ENCODE peak calls at places on chromosomes 13 and 19, in four cellular contexts. G is IMR-90, R is mesendoderm, Z is H1. O is an unnamed sample.

GRCh38 chr13:43787518-43787891 is 733 bp upstream of the ENOX1 start:
- DNase-seq in R (peak), G (no peak), Z (no peak), O (no peak)

GRCh38 chr19:21256722-21257121 is 72.5 kb downstream of the ZNF708 start:
- DNase-seq in Z (peak), R (peak), G (peak), O (no peak)

GRCh38 chr13:75762066-75762937 is 126.2 kb downstream of the LMO7 start:
- DNase-seq in Z (no peak), R (no peak), G (peak), O (no peak)

GRCh38 chr13:38265135-38265497 is 84.5 kb upstream of the UFM1 start:
- DNase-seq in Z (no peak), G (no peak), R (no peak), O (no peak)

GRCh38 chr19:1019980-1020867 is 699 bp downstream of the TMEM259 start:
- DNase-seq in R (peak), G (no peak), Z (no peak), O (no peak)

GRCh38 chr19:58261968-58262921 is 16.5 kb upstream of the ZNF8 start:
- DNase-seq in R (peak), Z (no peak), G (no peak), O (no peak)

GRCh38 chr13:24506698-24507335 is 5.8 kb downstream of the PARP4 start:
- DNase-seq in R (no peak), Z (no peak), G (no peak), O (no peak)

GRCh38 chr19:58325623-58326022 is 1.2 kb upstream of the ZSCAN22 start:
- DNase-seq in G (peak), R (no peak), Z (no peak), O (no peak)

GRCh38 chr19:30393046-30393445 is 20.9 kb downstream of the ZNF536 start:
- DNase-seq in Z (no peak), R (no peak), G (no peak), O (no peak)

GRCh38 chr19:21321134-21321533 is 8.1 kb downstream of the ZNF708 start:
- DNase-seq in G (no peak), R (no peak), Z (no peak), O (no peak)

GRCh38 chr19:28836366-28836765 is 376.6 kb downstream of the UQCRFS1 start:
- DNase-seq in R (no peak), G (no peak), Z (no peak), O (no peak)

GRCh38 chr13:83009987-83010386 is 872.3 kb downstream of the SLITRK1 start:
- DNase-seq in R (no peak), G (no peak), Z (no peak), O (no peak)

GRCh38 chr13:27273658-27274425 is 3.2 kb downstream of the RASL11A start:
- DNase-seq in R (no peak), Z (no peak), G (peak), O (peak)

GRCh38 chr13:105660550-105660949 is 874.9 kb downstream of the EFNB2 start:
- DNase-seq in R (no peak), Z (no peak), G (no peak), O (no peak)

GRCh38 chr19:56423985-56424353 is 19.8 kb downstream of the ZNF583 start:
- DNase-seq in Z (no peak), R (peak), G (no peak), O (no peak)

GRCh38 chr19:50520822-50521465 is 7.2 kb upstream of the ASPDH start:
- DNase-seq in R (no peak), G (no peak), Z (no peak), O (no peak)

GRCh38 chr19:1252818-1253513 is 4.6 kb downstream of the MIDN start:
- DNase-seq in Z (no peak), R (peak), G (peak), O (no peak)

GRCh38 chr13:20760872-20761271 is 12.9 kb downstream of the EEF1AKMT1 start:
- DNase-seq in Z (no peak), R (no peak), G (no peak), O (no peak)

GRCh38 chr13:113815151-113816058 is 48.5 kb downstream of the GAS6 start:
- DNase-seq in Z (no peak), R (no peak), G (no peak), O (no peak)

GRCh38 chr19:5997371-5997770 is 19.4 kb upstream of the RANBP3 start:
- DNase-seq in R (peak), Z (no peak), G (no peak), O (peak)

GRCh38 chr13:109220631-109221030 is 565.8 kb downstream of the IRS2 start:
- DNase-seq in G (no peak), R (no peak), Z (no peak), O (no peak)

GRCh38 chr19:29760752-29761502 is 45.9 kb upstream of the C19orf12 start:
- DNase-seq in G (no peak), Z (no peak), R (no peak), O (no peak)

GRCh38 chr19:18951721-18952281 is 10.8 kb upstream of the HOMER3 start:
- DNase-seq in G (no peak), Z (no peak), R (no peak), O (no peak)

GRCh38 chr13:45331981-45332830 is 8.8 kb downstream of the TPT1 start:
- DNase-seq in G (peak), Z (no peak), R (no peak), O (no peak)

GRCh38 chr13:57632276-57633140 is 964 bp downstream of the PCDH17 start:
- DNase-seq in R (peak), G (no peak), Z (no peak), O (peak)

GRCh38 chr13:87975035-87975434 is 303.9 kb downstream of the SLITRK5 start:
- DNase-seq in Z (no peak), G (no peak), R (no peak), O (no peak)

GRCh38 chr19:17687857-17688784 is at the start of gene UNC13A:
- DNase-seq in Z (no peak), R (peak), G (peak), O (peak)

GRCh38 chr13:45744979-45745378 is 42.9 kb downstream of the CBY2 start:
- DNase-seq in R (no peak), Z (no peak), G (no peak), O (no peak)

GRCh38 chr19:11164879-11165406 is 9.4 kb upstream of the SPC24 start:
- DNase-seq in Z (no peak), G (peak), R (no peak), O (no peak)

GRCh38 chr13:91592050-91593014 is 193.9 kb downstream of the GPC5 start:
- DNase-seq in G (no peak), R (no peak), Z (no peak), O (no peak)

GRCh38 chr13:44620057-44620456 is 43.9 kb upstream of the TSC22D1 start:
- DNase-seq in Z (no peak), R (no peak), G (peak), O (no peak)

GRCh38 chr13:20080377-20081164 is 80.3 kb downstream of the GJA3 start:
- DNase-seq in G (no peak), Z (no peak), R (no peak), O (no peak)

DNA sequence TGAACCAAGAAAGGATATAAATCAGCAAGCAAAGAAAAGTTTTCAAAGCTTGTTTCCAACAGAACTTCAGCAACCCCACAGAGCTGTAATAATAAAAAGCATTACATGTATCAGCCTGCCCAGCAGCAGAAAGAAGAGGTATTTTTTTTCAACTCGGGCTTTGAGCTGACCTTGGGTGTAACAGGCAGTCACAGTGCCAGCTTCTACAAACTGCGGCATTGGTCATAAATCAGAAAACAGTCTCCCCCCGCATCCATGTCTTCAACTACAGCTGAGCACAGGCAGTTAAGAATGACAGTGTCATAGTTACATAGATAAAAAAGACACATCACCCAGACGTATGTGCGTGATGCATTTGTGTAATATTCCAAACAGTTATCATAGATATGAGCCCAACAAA is 671.0 kb upstream of the SLITRK1 start:
- DNase-seq in R (no peak), Z (no peak), G (no peak), O (no peak)
- H2BK5ac ChIP-seq in R (no peak), Z (no peak), G (no peak), O (no peak)

GRCh38 chr13:48012668-48013067 is 11.6 kb upstream of the SUCLA2 start:
- DNase-seq in G (no peak), R (no peak), Z (no peak), O (no peak)
- H3K56ac ChIP-seq in G (no peak), R (no peak), Z (no peak), O (no peak)

GRCh38 chr13:89457977-89458376 is 1786.8 kb downstream of the SLITRK5 start:
- DNase-seq in Z (no peak), R (peak), G (peak), O (no peak)
- H2BK5ac ChIP-seq in Z (no peak), R (no peak), G (no peak), O (no peak)

GRCh38 chr19:3573162-3573857 is 566 bp downstream of the HMG20B start:
- DNase-seq in Z (no peak), R (no peak), G (no peak), O (no peak)
- H3K56ac ChIP-seq in Z (no peak), R (peak), G (peak), O (no peak)

GRCh38 chr19:3682741-3683404 is 17.4 kb downstream of the PIP5K1C start:
- DNase-seq in G (peak), R (peak), Z (no peak), O (no peak)
- H2BK5ac ChIP-seq in G (no peak), R (peak), Z (peak), O (no peak)

GRCh38 chr19:34135401-34135800 is 36.9 kb upstream of the LSM14A start:
- DNase-seq in Z (no peak), G (no peak), R (no peak), O (no peak)

GRCh38 chr19:34136127-34136526 is 36.2 kb upstream of the LSM14A start:
- DNase-seq in Z (no peak), R (no peak), G (no peak), O (no peak)

GRCh38 chr19:34131100-34131499 is 41.2 kb upstream of the LSM14A start:
- DNase-seq in Z (no peak), G (peak), R (no peak), O (no peak)

GRCh38 chr19:34135033-34135370 is 37.3 kb upstream of the LSM14A start:
- DNase-seq in R (no peak), Z (no peak), G (no peak), O (no peak)

GRCh38 chr19:34134190-34135032 is 37.9 kb upstream of the LSM14A start:
- DNase-seq in G (peak), Z (peak), R (peak), O (peak)
- H3K56ac ChIP-seq in G (peak), Z (peak), R (peak), O (no peak)

DNA sequence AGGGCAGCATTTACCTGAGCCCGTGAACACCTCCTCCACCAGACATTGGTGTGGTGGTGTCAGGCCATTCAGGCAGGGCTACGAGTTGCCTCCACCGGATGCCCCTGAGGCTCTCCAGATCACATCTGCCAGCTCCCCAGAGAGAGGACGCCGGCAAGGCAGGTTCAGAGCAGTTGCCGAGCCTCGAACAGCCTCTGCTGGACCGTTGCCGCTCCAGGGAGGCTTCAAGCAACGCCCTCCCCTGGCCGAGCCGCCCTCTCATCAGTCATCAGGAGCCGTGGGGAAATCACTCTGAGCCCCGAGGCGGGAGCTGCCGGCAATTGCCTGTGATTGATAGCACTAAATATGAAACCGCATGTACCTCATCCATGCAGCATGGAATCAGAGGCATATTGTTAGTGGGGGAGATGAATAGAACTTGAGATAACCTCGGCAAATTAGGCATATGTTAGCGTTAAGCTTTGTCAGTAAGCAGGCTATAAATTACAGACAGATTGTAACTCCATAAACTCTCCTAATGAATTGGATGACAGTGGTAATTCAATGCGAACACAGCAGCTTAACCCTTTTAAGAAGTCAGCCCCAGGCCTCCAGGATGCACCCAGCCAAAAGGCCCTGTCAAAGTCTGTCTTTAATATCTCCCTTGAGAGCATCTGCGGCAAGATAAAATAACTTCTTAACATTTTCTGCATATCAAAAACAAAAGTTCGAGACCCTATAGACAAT is 29.8 kb upstream of the SPACA7 start:
- DNase-seq in Z (no peak), G (no peak), R (peak), O (peak)
- H2BK5ac ChIP-seq in Z (peak), G (no peak), R (no peak), O (no peak)

GRCh38 chr19:55228015-55228391 is 560 bp downstream of the TMEM86B start:
- DNase-seq in R (no peak), G (no peak), Z (no peak), O (peak)
- H3K56ac ChIP-seq in R (no peak), G (no peak), Z (no peak), O (no peak)

O was measured in H9.